ENCODE peak calls at places on chromosomes 2 and 18, in five cellular contexts. B is HTR-8/SVneo; Z is NCI-H1436; R is activated CD4-positive, CD25-positive, alpha-beta regulatory T cell treated with anti-CD3 and anti-CD28 coated beads, Interleukin-2, amount 50 U/mL, for 72 hours; H is H7. C is an unnamed sample.

GRCh38 chr18:80249217-80250093 is 2.1 kb upstream of the PARD6G start:
- DNase-seq in H (no peak), B (no peak), R (no peak), Z (no peak), C (no peak)

GRCh38 chr18:25876334-25876979 is 214.0 kb downstream of the SS18 start:
- DNase-seq in B (no peak), R (no peak), Z (no peak), H (peak; percentile 7), C (no peak)

GRCh38 chr2:12437144-12437543 is 279.6 kb upstream of the TRIB2 start:
- DNase-seq in H (no peak), R (no peak), B (no peak), Z (no peak), C (no peak)

GRCh38 chr2:240205348-240205747 is 64.9 kb upstream of the OTOS start:
- DNase-seq in Z (no peak), H (peak; percentile 81), R (peak; percentile 45), B (peak; percentile 73), C (peak; percentile 45)

GRCh38 chr2:180385601-180386201 is 378.6 kb upstream of the CWC22 start:
- DNase-seq in B (no peak), Z (no peak), H (no peak), R (no peak), C (no peak)

GRCh38 chr2:181790716-181791649 is 100.5 kb upstream of the ITPRID2 start:
- DNase-seq in B (peak; percentile 60), R (no peak), Z (no peak), H (no peak), C (peak; percentile 92)

GRCh38 chr2:151367571-151367970 is 10.2 kb downstream of the TNFAIP6 start:
- DNase-seq in R (no peak), B (no peak), Z (no peak), H (no peak), C (no peak)

GRCh38 chr18:11980148-11980554 is 1.2 kb upstream of the IMPA2 start:
- DNase-seq in Z (no peak), R (no peak), B (no peak), H (no peak), C (peak; percentile 20)

GRCh38 chr2:207632575-207633492 is 7.6 kb upstream of the METTL21A start:
- DNase-seq in B (peak; percentile 62), Z (no peak), H (no peak), R (no peak), C (peak; percentile 44)

GRCh38 chr2:28583899-28584553 is 88.2 kb downstream of the PLB1 start:
- DNase-seq in H (peak; percentile 35), B (peak; percentile 94), Z (no peak), R (peak; percentile 56), C (peak; percentile 94)

GRCh38 chr2:11930211-11930761 is 183.9 kb downstream of the LPIN1 start:
- DNase-seq in Z (no peak), H (no peak), R (no peak), B (no peak), C (no peak)

GRCh38 chr2:143903172-143903856 is 616.6 kb downstream of the ZEB2 start:
- DNase-seq in Z (no peak), B (no peak), R (no peak), H (no peak), C (no peak)

GRCh38 chr2:224421065-224421464 is 19.2 kb upstream of the FAM124B start:
- DNase-seq in R (no peak), B (no peak), H (no peak), Z (no peak), C (no peak)

GRCh38 chr18:69580107-69580506 is 179.4 kb downstream of the DOK6 start:
- DNase-seq in B (no peak), H (no peak), Z (no peak), R (no peak), C (no peak)

GRCh38 chr2:30165050-30165520 is 18.3 kb downstream of the YPEL5 start:
- DNase-seq in H (peak; percentile 80), Z (peak; percentile 81), R (peak; percentile 35), B (peak; percentile 93), C (peak; percentile 96)

GRCh38 chr18:73908323-73908722 is 239.3 kb downstream of the FBXO15 start:
- DNase-seq in Z (no peak), B (peak; percentile 3), H (peak; percentile 41), R (no peak), C (no peak)

GRCh38 chr2:42901076-42901645 is 108.8 kb upstream of the HAAO start:
- DNase-seq in Z (no peak), R (no peak), B (no peak), H (peak; percentile 6), C (no peak)

GRCh38 chr2:14261771-14262170 is 370.7 kb upstream of the LRATD1 start:
- DNase-seq in Z (no peak), R (no peak), H (no peak), B (no peak), C (no peak)

GRCh38 chr2:55954306-55955035 is 30.9 kb upstream of the EFEMP1 start:
- DNase-seq in H (no peak), R (no peak), B (no peak), Z (no peak), C (no peak)

GRCh38 chr2:42752299-42752698 is 11.6 kb downstream of the OXER1 start:
- DNase-seq in R (no peak), H (no peak), Z (no peak), B (no peak), C (no peak)

GRCh38 chr2:227853204-227853629 is 18.2 kb upstream of the DAW1 start:
- DNase-seq in H (no peak), B (no peak), R (no peak), Z (no peak), C (peak; percentile 44)

GRCh38 chr2:25494626-25495025 is 152.9 kb upstream of the DNMT3A start:
- DNase-seq in B (no peak), R (no peak), Z (no peak), H (peak; percentile 22), C (no peak)

GRCh38 chr18:22391571-22392359 is 25.9 kb downstream of the CTAGE1 start:
- DNase-seq in Z (no peak), H (no peak), B (peak; percentile 46), R (no peak), C (no peak)

GRCh38 chr2:189022492-189022891 is 48.3 kb downstream of the COL3A1 start:
- DNase-seq in H (no peak), Z (no peak), B (no peak), R (no peak), C (no peak)

GRCh38 chr2:20617081-20617575 is 33.8 kb downstream of the HS1BP3 start:
- DNase-seq in B (no peak), R (no peak), H (peak; percentile 88), Z (no peak), C (no peak)

GRCh38 chr2:100766806-100767205 is 53.1 kb upstream of the NPAS2 start:
- DNase-seq in R (no peak), H (no peak), B (no peak), Z (no peak), C (no peak)

GRCh38 chr18:48806551-48807261 is 144.1 kb downstream of the SMAD7 start:
- DNase-seq in R (peak; percentile 29), Z (no peak), H (no peak), B (no peak), C (no peak)

GRCh38 chr18:76425299-76426101 is 69.5 kb downstream of the ZNF516 start:
- DNase-seq in H (peak; percentile 17), Z (no peak), R (no peak), B (no peak), C (no peak)

GRCh38 chr18:58253871-58254270 is 209.8 kb downstream of the NEDD4L start:
- DNase-seq in Z (no peak), B (peak; percentile 46), R (no peak), H (no peak), C (no peak)

GRCh38 chr2:186542002-186542401 is 47.9 kb upstream of the ITGAV start:
- DNase-seq in Z (no peak), B (no peak), H (no peak), R (no peak), C (no peak)

GRCh38 chr18:32974421-32975165 is 201.8 kb upstream of the KLHL14 start:
- DNase-seq in Z (peak; percentile 15), H (no peak), B (no peak), R (no peak), C (no peak)

GRCh38 chr2:69578201-69578555 is 65.4 kb downstream of the AAK1 start:
- DNase-seq in B (no peak), R (no peak), Z (no peak), H (no peak), C (no peak)

GRCh38 chr18:1659190-1659589 is 754.5 kb downstream of the ADCYAP1 start:
- DNase-seq in R (no peak), Z (no peak), B (no peak), H (no peak), C (no peak)

GRCh38 chr2:41966431-41966893 is 81.4 kb upstream of the PKDCC start:
- DNase-seq in Z (no peak), H (no peak), R (no peak), B (peak; percentile 91), C (peak; percentile 79)

GRCh38 chr2:101688266-101688665 is 9.2 kb upstream of the MAP4K4 start:
- DNase-seq in R (no peak), H (no peak), Z (no peak), B (no peak), C (no peak)

GRCh38 chr18:59957957-59958356 is 58.2 kb downstream of the PMAIP1 start:
- DNase-seq in H (no peak), R (no peak), Z (peak; percentile 88), B (peak; percentile 37), C (no peak)

GRCh38 chr2:235666240-235666781 is 172.5 kb downstream of the AGAP1 start:
- DNase-seq in R (no peak), Z (peak; percentile 70), B (peak; percentile 81), H (no peak), C (peak; percentile 86)

GRCh38 chr18:58539659-58540380 is 89.1 kb downstream of the ALPK2 start:
- DNase-seq in B (no peak), H (no peak), Z (no peak), R (no peak), C (no peak)

GRCh38 chr2:192035731-192036442 is 158.8 kb downstream of the TMEFF2 start:
- DNase-seq in R (no peak), H (no peak), Z (no peak), B (peak; percentile 37), C (no peak)

C was measured in A549.